ENCODE peak calls at places on chromosome 22, in ten cellular contexts. L is K562, I is thoracic aorta, J is upper lobe of left lung, B is esophagus squamous epithelium, N is HCT116, K is body of pancreas, R is lower lobe of right lung, O is heart left ventricle, G is pancreas. X is an unnamed sample. For H3K9me3, the result is how much of the 10 kb centered on the place peaks cover.

GRCh38 chr22:40265783-40266182 is 80.5 kb upstream of the ADSL start:
- DNase-seq in L (no peak), I (no peak), J (no peak), B (no peak), N (no peak), K (no peak), R (no peak), O (no peak), G (no peak), X (no peak)

GRCh38 chr22:44449061-44449682 is 48.9 kb downstream of the RTL6 start:
- DNase-seq in L (peak), I (no peak), J (no peak), B (no peak), N (no peak), K (no peak), R (no peak), O (no peak), G (no peak), X (no peak)

GRCh38 chr22:26763633-26764295 is 106.4 kb downstream of the MIAT start:
- DNase-seq in L (no peak), I (no peak), J (peak), B (no peak), N (no peak), K (no peak), R (no peak), O (no peak), G (no peak), X (no peak)

GRCh38 chr22:41919357-41920224 is 4.7 kb upstream of the SHISA8 start:
- DNase-seq in L (peak), I (no peak), J (peak), B (no peak), N (no peak), K (peak), R (peak), O (peak), G (peak), X (no peak)

GRCh38 chr22:26690654-26691376 is 33.4 kb downstream of the MIAT start:
- DNase-seq in L (no peak), I (no peak), J (no peak), B (no peak), N (no peak), K (no peak), R (no peak), O (no peak), G (no peak), X (no peak)

GRCh38 chr22:22235564-22235963 is 9.0 kb upstream of the VPREB1 start:
- DNase-seq in L (peak), I (no peak), J (no peak), B (no peak), N (no peak), K (peak), R (no peak), O (no peak), G (no peak), X (no peak)

GRCh38 chr22:20028855-20029549 is 8.1 kb downstream of the TANGO2 start:
- DNase-seq in L (no peak), I (no peak), J (no peak), B (no peak), N (no peak), K (no peak), R (no peak), O (peak), G (peak), X (no peak)

GRCh38 chr22:44393066-44393465 is 80.3 kb upstream of the SHISAL1 start:
- DNase-seq in L (no peak), I (no peak), J (no peak), B (no peak), N (no peak), K (no peak), R (no peak), O (peak), G (no peak), X (no peak)

GRCh38 chr22:34993548-34993947 is 72.4 kb upstream of the ISX start:
- DNase-seq in L (no peak), I (no peak), J (no peak), B (no peak), N (no peak), K (peak), R (no peak), O (no peak), G (no peak), X (no peak)

GRCh38 chr22:24997023-24997422 is 44.5 kb downstream of the KIAA1671 start:
- DNase-seq in L (no peak), I (no peak), J (no peak), B (no peak), N (no peak), K (no peak), R (no peak), O (no peak), G (no peak), X (no peak)

GRCh38 chr22:45958971-45959370 is 18.0 kb downstream of the WNT7B start:
- DNase-seq in L (no peak), I (no peak), J (peak), B (no peak), N (no peak), K (no peak), R (no peak), O (no peak), G (no peak), X (no peak)

GRCh38 chr22:34950480-34950879 is 115.5 kb upstream of the ISX start:
- DNase-seq in L (no peak), I (no peak), J (no peak), B (no peak), N (no peak), K (no peak), R (no peak), O (no peak), G (no peak), X (no peak)

GRCh38 chr22:22374579-22374978 is 130.0 kb downstream of the VPREB1 start:
- DNase-seq in L (no peak), I (no peak), J (no peak), B (no peak), N (no peak), K (no peak), R (no peak), O (no peak), G (no peak), X (no peak)

GRCh38 chr22:44288951-44289350 is 23.8 kb downstream of the SHISAL1 start:
- DNase-seq in L (no peak), I (no peak), J (no peak), B (no peak), N (no peak), K (no peak), R (no peak), O (no peak), G (peak), X (no peak)

GRCh38 chr22:32536352-32536751 is 61.7 kb downstream of the FBXO7 start:
- DNase-seq in L (peak), I (no peak), J (no peak), B (no peak), N (no peak), K (no peak), R (no peak), O (no peak), G (no peak), X (no peak)

GRCh38 chr22:43243275-43243768 is 56.4 kb upstream of the TTLL12 start:
- DNase-seq in L (no peak), I (no peak), J (peak), B (no peak), N (no peak), K (no peak), R (no peak), O (no peak), G (no peak), X (no peak)

GRCh38 chr22:50548046-50548912 is 2.6 kb downstream of the KLHDC7B start:
- DNase-seq in L (no peak), I (no peak), J (peak), B (no peak), N (no peak), K (peak), R (peak), O (peak), G (peak), X (peak)

GRCh38 chr22:41916745-41917358 is 2.0 kb upstream of the SHISA8 start:
- DNase-seq in L (no peak), I (no peak), J (no peak), B (no peak), N (no peak), K (no peak), R (no peak), O (no peak), G (no peak), X (no peak)

GRCh38 chr22:42154293-42154692 is 23.7 kb upstream of the CYP2D6 start:
- DNase-seq in L (no peak), I (no peak), J (no peak), B (no peak), N (no peak), K (no peak), R (no peak), O (no peak), G (no peak), X (no peak)

GRCh38 chr22:36644333-36644757 is 59.2 kb downstream of the CACNG2 start:
- DNase-seq in L (peak), I (no peak), J (no peak), B (no peak), N (peak), K (peak), R (no peak), O (no peak), G (no peak), X (no peak)

GRCh38 chr22:22578702-22579424 is 19.8 kb upstream of the PRAME start:
- DNase-seq in L (peak), I (no peak), J (no peak), B (no peak), N (no peak), K (no peak), R (no peak), O (no peak), G (no peak), X (no peak)

GRCh38 chr22:46376096-46376495 is 40.6 kb downstream of the TRMU start:
- DNase-seq in L (no peak), I (no peak), J (no peak), B (no peak), N (no peak), K (no peak), R (no peak), O (no peak), G (no peak), X (no peak)

GRCh38 chr22:19965771-19966709 is 24.4 kb upstream of the TXNRD2 start:
- DNase-seq in L (peak), I (no peak), J (no peak), B (no peak), N (no peak), K (no peak), R (no peak), O (no peak), G (peak), X (no peak)

GRCh38 chr22:31313366-31314147 is 21.3 kb upstream of the PIK3IP1 start:
- DNase-seq in L (peak), I (peak), J (no peak), B (no peak), N (peak), K (peak), R (peak), O (peak), G (peak), X (peak)

GRCh38 chr22:45493286-45493771 is 9.4 kb upstream of the FBLN1 start:
- DNase-seq in L (no peak), I (no peak), J (no peak), B (no peak), N (no peak), K (peak), R (peak), O (no peak), G (no peak), X (no peak)

GRCh38 chr22:46135611-46136538 is 14.5 kb upstream of the PPARA start:
- DNase-seq in L (no peak), I (no peak), J (no peak), B (no peak), N (no peak), K (no peak), R (no peak), O (peak), G (peak), X (no peak)

GRCh38 chr22:20099099-20099711 is 16.7 kb upstream of the RANBP1 start:
- DNase-seq in L (no peak), I (no peak), J (no peak), B (no peak), N (no peak), K (no peak), R (peak), O (no peak), G (peak), X (no peak)

GRCh38 chr22:23183107-23183698 is 2.9 kb downstream of the BCR start:
- DNase-seq in L (peak), I (no peak), J (no peak), B (no peak), N (no peak), K (peak), R (peak), O (peak), G (no peak), X (no peak)

GRCh38 chr22:32103648-32104326 is 55.3 kb downstream of the C22orf42 start:
- DNase-seq in L (no peak), I (no peak), J (no peak), B (no peak), N (peak), K (no peak), R (no peak), O (no peak), G (no peak), X (no peak)

GRCh38 chr22:40524392-40525249 is 111.9 kb downstream of the MRTFA start:
- DNase-seq in L (no peak), I (no peak), J (no peak), B (no peak), N (no peak), K (no peak), R (no peak), O (no peak), G (no peak), X (no peak)

GRCh38 chr22:38949889-38950405 is 7.5 kb upstream of the APOBEC3A start:
- DNase-seq in L (no peak), I (no peak), J (no peak), B (no peak), N (no peak), K (no peak), R (peak), O (no peak), G (peak), X (no peak)

GRCh38 chr22:20867179-20868099 is 8.6 kb downstream of the SNAP29 start:
- DNase-seq in L (peak), I (no peak), J (no peak), B (no peak), N (no peak), K (peak), R (no peak), O (no peak), G (no peak), X (no peak)

GRCh38 chr22:47396105-47396504 is 633.7 kb downstream of the TBC1D22A start:
- DNase-seq in L (no peak), I (no peak), J (peak), B (no peak), N (no peak), K (no peak), R (no peak), O (no peak), G (no peak), X (no peak)
- H3K9me3 ChIP-seq in L (under half), I (under half), J (under half), B (under half), N (under half), K (under half), R (under half), O (under half), G (under half), X (under half)

GRCh38 chr22:49354516-49355205 is 473.0 kb downstream of the BRD1 start:
- DNase-seq in L (no peak), I (no peak), J (no peak), B (no peak), N (no peak), K (no peak), R (peak), O (no peak), G (no peak), X (no peak)
- H3K9me3 ChIP-seq in L (under half), I (under half), J (under half), B (under half), N (under half), K (under half), R (under half), O (under half), G (under half), X (under half)

DNA sequence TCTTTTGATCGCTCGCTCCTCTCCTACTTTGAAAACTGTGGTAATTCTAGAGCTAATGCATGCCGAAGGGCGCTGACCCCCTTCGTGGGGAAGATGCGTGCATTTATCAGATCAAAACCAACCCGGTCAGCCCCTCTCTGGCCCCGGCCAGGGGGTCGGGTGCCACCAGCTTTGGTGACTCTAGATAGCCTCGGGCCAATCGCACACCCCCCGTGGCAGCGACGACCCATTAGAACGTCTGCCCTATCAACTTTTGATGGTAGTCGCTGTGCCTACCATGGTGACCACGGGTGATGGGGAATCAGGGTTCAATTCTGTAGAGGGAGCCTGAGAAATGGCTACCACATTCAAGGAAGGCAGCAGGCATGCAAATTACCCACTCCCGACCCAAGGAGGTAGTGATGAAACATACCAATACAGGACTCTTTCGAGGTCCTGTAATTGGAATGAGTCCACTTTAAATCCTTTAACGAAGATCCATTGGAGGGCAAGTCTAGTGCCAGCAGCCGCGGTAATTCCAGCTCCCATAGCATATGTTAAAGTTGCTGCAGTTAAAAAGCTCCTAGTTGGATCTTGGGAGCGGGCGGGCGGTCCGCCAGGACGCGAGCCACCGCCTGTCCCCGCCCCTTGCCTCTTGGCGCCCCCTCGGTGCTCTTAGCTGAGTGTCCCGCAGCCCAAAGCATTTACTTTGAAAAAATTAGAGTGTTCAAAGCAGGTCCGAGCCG is 3898.2 kb upstream of the OR11H1 start:
- DNase-seq in L (no peak), I (no peak), J (peak), B (no peak), N (no peak), K (no peak), R (no peak), O (no peak), G (peak), X (no peak)
- H3K9me3 ChIP-seq in L (under half), I (under half), J (under half), B (half or more), N (under half), K (under half), R (under half), O (under half), G (under half), X (under half)

DNA sequence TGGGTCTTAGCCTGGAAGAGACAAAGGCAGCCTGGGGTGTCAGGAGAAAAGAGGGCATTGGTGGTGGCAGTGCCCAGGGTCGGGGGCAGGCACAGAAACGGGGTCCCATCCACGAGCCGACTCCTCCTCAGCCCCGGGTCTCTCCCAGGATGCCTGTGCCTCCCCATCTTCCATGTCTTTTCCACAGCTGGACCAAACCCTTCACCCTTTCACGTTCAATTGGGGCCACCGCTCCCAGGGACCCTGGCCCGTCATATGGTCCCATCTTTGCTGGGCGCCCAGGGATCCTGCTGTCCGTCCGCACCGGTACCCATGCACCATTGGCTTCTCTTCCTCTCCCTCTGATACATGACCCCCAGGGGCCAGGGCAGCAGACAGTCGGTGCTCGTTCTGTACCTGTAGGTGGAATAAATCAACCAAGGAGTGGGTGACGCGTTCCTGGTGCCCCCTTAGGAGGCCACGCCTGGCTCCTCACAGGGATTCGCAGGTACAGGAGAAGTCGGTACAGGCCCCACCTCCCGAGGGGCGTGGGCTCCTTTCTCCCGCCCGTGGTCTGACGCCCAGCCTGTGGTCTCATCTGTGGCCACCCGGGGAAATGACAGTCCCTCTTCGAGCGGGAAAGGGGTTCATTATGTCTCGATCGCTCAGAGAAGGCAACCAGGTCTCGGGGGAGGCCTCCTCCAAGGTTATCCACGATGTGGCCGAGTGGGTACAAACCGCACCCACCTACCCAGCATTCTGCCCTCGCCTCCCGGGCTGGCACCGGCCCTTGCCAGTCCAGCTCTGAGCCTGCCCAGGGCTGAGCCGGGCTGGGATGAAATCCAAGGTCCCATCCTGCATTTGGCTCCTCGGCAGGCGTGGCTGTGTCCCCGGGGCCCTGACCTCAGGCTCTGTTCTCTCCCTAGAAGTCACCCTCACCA is 1493.6 kb downstream of the BRD1 start:
- DNase-seq in L (no peak), I (no peak), J (no peak), B (no peak), N (no peak), K (no peak), R (peak), O (peak), G (no peak), X (no peak)
- H3K9me3 ChIP-seq in L (under half), I (under half), J (under half), B (under half), N (under half), K (under half), R (under half), O (under half), G (under half), X (under half)